ENCODE peak calls at places on chromosomes 1 and 21, in seven cellular contexts. R is SK-N-SH, B is HCT116, H is K562, Q is HepG2, F is GM12878, X is H1. G is an unnamed sample.

GRCh38 chr1:170620164-170620563 is 43.8 kb upstream of the PRRX1 start:
- DNase-seq in R (no peak), F (no peak), Q (no peak), X (no peak), B (no peak), H (no peak), G (no peak)

GRCh38 chr1:175783126-175783722 is 39.8 kb upstream of the TNR start:
- DNase-seq in X (no peak), F (no peak), B (no peak), Q (no peak), H (no peak), R (no peak), G (no peak)

GRCh38 chr1:219279017-219279770 is 105.5 kb downstream of the LYPLAL1 start:
- DNase-seq in B (no peak), F (no peak), Q (peak; percentile 56), R (no peak), X (no peak), H (no peak), G (no peak)

GRCh38 chr1:90480271-90480835 is 236.7 kb downstream of the BARHL2 start:
- DNase-seq in Q (no peak), B (no peak), X (no peak), F (no peak), H (no peak), R (no peak), G (no peak)

GRCh38 chr1:40371707-40372258 is 1.7 kb upstream of the SMAP2 start:
- DNase-seq in R (no peak), F (no peak), X (no peak), H (no peak), Q (no peak), B (no peak), G (no peak)

GRCh38 chr21:41973861-41974751 is 20.3 kb upstream of the C2CD2 start:
- DNase-seq in F (no peak), X (peak; percentile 43), Q (peak; percentile 50), H (peak; percentile 47), R (no peak), B (no peak), G (peak; percentile 52)

GRCh38 chr1:40396420-40396819 is 22.9 kb downstream of the SMAP2 start:
- DNase-seq in F (no peak), H (no peak), R (no peak), Q (no peak), X (no peak), B (no peak), G (no peak)

GRCh38 chr1:157806431-157807149 is 13.3 kb downstream of the FCRL1 start:
- DNase-seq in R (no peak), X (no peak), Q (no peak), H (no peak), B (no peak), F (peak; percentile 68), G (no peak)

GRCh38 chr1:194378517-194378916 is 1192.1 kb upstream of the B3GALT2 start:
- DNase-seq in X (no peak), Q (no peak), R (no peak), H (no peak), F (no peak), B (no peak), G (no peak)

GRCh38 chr1:164560076-164560475 is 1.1 kb downstream of the PBX1 start:
- DNase-seq in Q (no peak), F (no peak), X (no peak), B (no peak), H (no peak), R (no peak), G (peak; percentile 44)

GRCh38 chr21:23853796-23854379 is 1753.4 kb downstream of the MRPL39 start:
- DNase-seq in F (no peak), B (no peak), X (no peak), Q (no peak), R (peak; percentile 18), H (peak; percentile 16), G (peak; percentile 62)

GRCh38 chr1:155947741-155948140 is 6.3 kb downstream of the RXFP4 start:
- DNase-seq in Q (no peak), R (peak; percentile 7), B (no peak), H (no peak), X (no peak), F (no peak), G (no peak)

GRCh38 chr1:65434760-65435159 is 14.3 kb downstream of the LEPR start:
- DNase-seq in F (no peak), X (no peak), R (no peak), B (no peak), H (no peak), Q (no peak), G (peak; percentile 60)

GRCh38 chr1:58994664-58995063 is 210.8 kb upstream of the JUN start:
- DNase-seq in Q (no peak), F (no peak), B (no peak), R (no peak), H (no peak), X (no peak), G (no peak)

GRCh38 chr1:42832636-42833265 is 13.7 kb upstream of the ZNF691 start:
- DNase-seq in F (no peak), H (no peak), Q (no peak), X (no peak), R (no peak), B (no peak), G (no peak)

GRCh38 chr21:29669416-29669815 is 270.4 kb downstream of the GRIK1 start:
- DNase-seq in F (no peak), R (peak; percentile 38), X (no peak), Q (no peak), B (no peak), H (no peak), G (no peak)

DNA sequence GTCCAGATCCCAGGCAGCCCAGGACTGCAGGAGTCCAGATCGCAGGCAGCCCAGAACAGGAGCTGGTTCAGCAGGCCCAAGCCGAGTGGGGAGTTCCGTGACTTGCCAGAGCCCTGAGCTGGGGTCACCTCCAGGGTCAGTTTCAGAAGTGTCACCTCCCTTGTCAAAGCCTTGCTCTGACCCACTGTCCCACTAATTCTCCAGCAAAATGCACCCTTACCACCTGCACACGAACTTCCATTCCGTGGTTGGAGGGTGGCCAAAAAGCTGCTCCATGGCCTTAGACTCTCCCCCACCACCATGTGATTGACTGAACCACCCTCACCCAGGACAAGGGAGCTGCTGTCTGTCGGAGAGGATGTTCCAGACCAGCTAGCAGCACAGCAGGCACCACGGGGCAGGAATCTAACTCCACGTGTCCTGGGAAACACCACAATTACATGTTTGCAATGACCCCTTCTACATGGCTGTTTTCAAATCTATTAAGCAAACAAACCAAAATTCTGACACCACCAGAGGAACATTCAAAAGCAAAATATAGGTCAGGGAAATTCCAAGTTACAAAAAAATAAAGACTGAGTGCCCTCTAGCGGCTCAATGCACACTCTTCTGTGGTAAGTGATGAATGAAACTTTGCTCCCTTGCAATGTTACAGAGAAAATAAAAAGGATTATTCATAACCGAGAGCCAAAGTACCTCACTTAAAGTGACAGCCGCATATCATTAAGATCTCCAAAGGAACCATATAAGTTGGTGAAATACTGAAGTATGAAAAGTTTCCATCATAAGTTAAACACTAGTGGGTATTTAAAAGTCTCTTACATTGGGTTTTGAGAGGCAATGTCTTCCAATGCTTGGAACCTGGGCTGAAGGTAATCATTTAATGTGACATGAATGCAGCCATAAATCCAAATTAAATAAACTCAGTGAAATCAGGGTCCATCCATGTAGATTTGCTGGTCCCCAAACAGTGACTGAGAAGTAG is 76.3 kb downstream of the NPHP4 start:
- DNase-seq in F (peak; percentile 5), B (peak; percentile 6), R (peak; percentile 66), H (peak; percentile 53), X (peak; percentile 45), Q (peak; percentile 30), G (peak; percentile 41)
- TF ChIP-seq JUND in F (no peak), B (no peak), R (no peak), H (no peak), X (no peak), Q (no peak), G (no peak)

GRCh38 chr1:96971849-96972602 is 250.4 kb downstream of the PTBP2 start:
- DNase-seq in B (no peak), H (no peak), F (no peak), Q (no peak), R (no peak), X (no peak), G (no peak)
- TF ChIP-seq JUND in B (no peak), H (no peak), F (no peak), Q (no peak), R (no peak), X (no peak), G (no peak)

DNA sequence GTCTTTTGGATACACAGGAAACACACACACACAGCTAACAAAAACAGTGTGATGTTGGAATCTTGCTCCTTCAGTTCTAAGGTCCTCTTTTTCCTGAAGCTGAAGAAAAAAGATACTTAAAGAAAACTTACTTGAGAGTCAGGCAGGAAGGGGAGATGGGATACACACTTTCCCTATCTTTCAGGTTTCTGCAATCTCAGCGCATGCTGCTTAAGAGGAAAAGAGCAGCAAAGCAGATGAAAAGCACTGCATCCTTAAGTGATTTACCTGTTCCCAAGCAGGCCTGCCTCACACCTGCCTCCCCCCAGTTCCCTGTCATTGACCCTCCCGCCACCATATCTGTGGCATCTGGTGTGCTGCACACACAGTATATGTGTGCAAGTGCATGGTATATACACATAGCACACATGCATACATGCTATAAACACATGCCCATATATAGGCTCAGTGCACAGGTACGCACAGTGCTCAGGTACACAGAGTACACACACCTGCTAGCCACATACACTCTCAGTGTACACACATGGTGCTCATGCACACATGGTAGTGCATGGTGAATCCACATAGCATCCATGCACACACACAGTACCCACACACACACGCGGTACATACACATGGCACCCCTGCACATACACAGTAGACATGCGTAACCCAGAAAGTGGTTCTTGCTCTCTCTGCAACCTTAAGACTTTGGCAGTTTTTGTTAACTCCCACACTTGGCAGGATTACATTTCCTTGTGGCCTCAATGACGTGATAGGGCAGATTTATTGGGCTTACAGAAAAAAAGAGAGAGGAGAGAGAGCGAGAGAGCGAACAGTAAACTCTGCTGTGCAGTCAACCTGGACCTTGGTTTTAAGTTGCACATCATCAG is 166.9 kb downstream of the TOMM20 start:
- DNase-seq in X (no peak), F (no peak), B (no peak), Q (no peak), H (no peak), R (no peak), G (no peak)
- TF ChIP-seq JUND in X (no peak), F (no peak), B (no peak), Q (no peak), H (no peak), R (no peak), G (no peak)

GRCh38 chr1:110875216-110875731 is 2.3 kb downstream of the CD53 start:
- DNase-seq in X (no peak), R (no peak), B (no peak), F (peak; percentile 73), H (peak; percentile 8), Q (no peak), G (no peak)
- TF ChIP-seq JUND in X (no peak), R (no peak), B (no peak), F (no peak), H (no peak), Q (no peak), G (no peak)

DNA sequence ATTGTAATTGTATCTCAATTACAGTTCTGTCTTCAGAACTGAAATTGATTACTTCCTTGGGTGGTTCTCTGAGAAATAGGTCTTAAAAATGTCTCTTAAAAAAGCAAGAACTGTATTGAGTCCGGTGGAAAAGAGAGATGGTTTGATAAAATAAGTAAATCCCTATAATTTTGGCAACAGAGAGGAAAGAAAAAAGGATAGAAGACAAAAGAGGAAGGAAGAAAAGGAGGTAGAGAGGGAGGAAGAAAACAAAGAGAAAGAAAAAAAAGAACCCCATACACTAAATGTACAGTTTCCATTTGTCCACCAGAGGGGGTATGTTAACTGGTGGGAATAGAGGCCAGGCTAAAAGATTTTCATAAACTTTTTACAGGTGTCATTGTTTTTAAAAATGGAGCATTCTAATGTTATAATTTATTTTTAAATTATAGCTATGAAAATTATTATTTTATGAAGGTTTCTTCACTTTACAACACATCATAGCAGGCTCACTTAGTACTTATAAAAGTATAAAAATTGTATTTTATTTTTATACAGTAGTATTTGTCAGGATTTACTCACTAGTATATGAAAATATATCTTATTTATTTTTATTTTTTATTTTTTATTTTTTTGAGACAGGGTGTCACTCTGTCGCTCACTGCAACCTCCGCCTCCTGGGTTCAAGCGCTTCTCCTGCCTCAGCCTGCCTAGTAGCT is 2.1 kb upstream of the UBE2T start:
- DNase-seq in F (no peak), Q (peak; percentile 56), X (no peak), R (peak; percentile 37), H (peak; percentile 40), B (peak; percentile 39), G (no peak)
- TF ChIP-seq JUND in F (no peak), Q (no peak), X (no peak), R (no peak), H (no peak), B (no peak), G (no peak)